ENCODE peak calls at places on chromosome 16, in ten cellular contexts. X is endodermal cell; F is AG10803; J is activated T-helper 1 cell treated with anti-CD3 and anti-CD28 coated beads, Interleukin-2, amount 50 U/mL, for 16 hours; Q is EH; T is activated CD8-positive, alpha-beta T cell treated with anti-CD3 and anti-CD28 coated beads, Interleukin-2, amount 10 ng/mL, durations not matched to agents 7 days and 5 days; B is NCI-H187 treated with DMSO at 0.1 percent for 48 hours; P is ACHN; U is NCI-H460; K is NCI-H748 treated with DMSO at 0.1 percent for 48 hours. I is an unnamed sample.

GRCh38 chr16:84207869-84208268 is 16.9 kb downstream of the ADAD2 start:
- DNase-seq in X (peak), F (no peak), J (no peak), Q (no peak), T (no peak), B (no peak), P (no peak), U (no peak), K (no peak), I (no peak)

GRCh38 chr16:19223235-19223847 is 55.3 kb downstream of the SYT17 start:
- DNase-seq in X (peak), F (no peak), J (no peak), Q (peak), T (peak), B (no peak), P (peak), U (peak), K (peak), I (peak)

GRCh38 chr16:12901597-12902436 is at the start of gene SHISA9:
- DNase-seq in X (peak), F (peak), J (no peak), Q (no peak), T (peak), B (no peak), P (peak), U (no peak), K (no peak), I (peak)

GRCh38 chr16:50153648-50154368 is 702 bp downstream of the TENT4B start:
- DNase-seq in X (peak), F (peak), J (peak), Q (peak), T (peak), B (no peak), P (peak), U (no peak), K (no peak), I (peak)

GRCh38 chr16:56233795-56234566 is 42.7 kb downstream of the GNAO1 start:
- DNase-seq in X (no peak), F (no peak), J (no peak), Q (no peak), T (no peak), B (no peak), P (no peak), U (no peak), K (no peak), I (no peak)

GRCh38 chr16:57993452-57993851 is 7.0 kb downstream of the ZNF319 start:
- DNase-seq in X (no peak), F (no peak), J (no peak), Q (no peak), T (no peak), B (no peak), P (no peak), U (no peak), K (no peak), I (peak)

GRCh38 chr16:81523387-81524115 is 78.9 kb downstream of the CMIP start:
- DNase-seq in X (no peak), F (peak), J (no peak), Q (peak), T (no peak), B (no peak), P (peak), U (no peak), K (no peak), I (peak)

GRCh38 chr16:57603110-57604024 is 25.1 kb upstream of the ADGRG1 start:
- DNase-seq in X (peak), F (no peak), J (no peak), Q (no peak), T (no peak), B (no peak), P (no peak), U (no peak), K (no peak), I (no peak)

GRCh38 chr16:2516391-2517240 is 2.9 kb downstream of the ATP6V0C start:
- DNase-seq in X (peak), F (no peak), J (no peak), Q (peak), T (no peak), B (no peak), P (peak), U (no peak), K (no peak), I (no peak)

GRCh38 chr16:3825103-3825502 is 55.4 kb downstream of the CREBBP start:
- DNase-seq in X (no peak), F (peak), J (no peak), Q (peak), T (no peak), B (no peak), P (no peak), U (no peak), K (no peak), I (peak)

GRCh38 chr16:2610781-2611498 is 71.4 kb upstream of the KCTD5 start:
- DNase-seq in X (no peak), F (no peak), J (no peak), Q (no peak), T (no peak), B (no peak), P (no peak), U (no peak), K (no peak), I (no peak)

GRCh38 chr16:89407282-89407924 is 83.0 kb downstream of the ANKRD11 start:
- DNase-seq in X (no peak), F (no peak), J (no peak), Q (no peak), T (peak), B (no peak), P (no peak), U (no peak), K (no peak), I (no peak)

GRCh38 chr16:28495098-28495793 is 803 bp downstream of the APOBR start:
- DNase-seq in X (no peak), F (no peak), J (no peak), Q (no peak), T (no peak), B (no peak), P (no peak), U (no peak), K (no peak), I (no peak)

GRCh38 chr16:24729967-24730815 is 740 bp downstream of the TNRC6A start:
- DNase-seq in X (peak), F (no peak), J (peak), Q (peak), T (peak), B (no peak), P (peak), U (no peak), K (peak), I (no peak)

GRCh38 chr16:71846443-71846842 is 667 bp downstream of the ATXN1L start:
- DNase-seq in X (peak), F (peak), J (no peak), Q (peak), T (peak), B (no peak), P (peak), U (no peak), K (no peak), I (peak)

GRCh38 chr16:50967827-50968612 is 183.1 kb downstream of the SALL1 start:
- DNase-seq in X (no peak), F (no peak), J (no peak), Q (no peak), T (no peak), B (no peak), P (no peak), U (no peak), K (no peak), I (no peak)

GRCh38 chr16:87451563-87452210 is 41.1 kb downstream of the ZCCHC14 start:
- DNase-seq in X (no peak), F (no peak), J (no peak), Q (no peak), T (no peak), B (no peak), P (no peak), U (no peak), K (no peak), I (no peak)

GRCh38 chr16:79595261-79595660 is 5.3 kb downstream of the MAF start:
- DNase-seq in X (no peak), F (peak), J (no peak), Q (no peak), T (no peak), B (no peak), P (no peak), U (no peak), K (no peak), I (peak)

GRCh38 chr16:11681977-11682654 is 13.9 kb downstream of the SNN start:
- DNase-seq in X (no peak), F (no peak), J (no peak), Q (no peak), T (no peak), B (no peak), P (no peak), U (no peak), K (no peak), I (no peak)

GRCh38 chr16:62638964-62639861 is 603.0 kb upstream of the CDH8 start:
- DNase-seq in X (no peak), F (no peak), J (no peak), Q (no peak), T (no peak), B (no peak), P (no peak), U (no peak), K (no peak), I (no peak)

GRCh38 chr16:7506363-7506762 is 173.7 kb downstream of the RBFOX1 start:
- DNase-seq in X (no peak), F (no peak), J (no peak), Q (no peak), T (no peak), B (no peak), P (no peak), U (no peak), K (no peak), I (no peak)

GRCh38 chr16:66619036-66619435 is 14.5 kb downstream of the CMTM3 start:
- DNase-seq in X (no peak), F (peak), J (no peak), Q (peak), T (no peak), B (no peak), P (no peak), U (no peak), K (no peak), I (peak)

GRCh38 chr16:57422026-57422944 is 17.7 kb downstream of the CCL17 start:
- DNase-seq in X (peak), F (peak), J (no peak), Q (peak), T (no peak), B (no peak), P (peak), U (peak), K (peak), I (peak)

GRCh38 chr16:47211218-47211617 is 67.5 kb upstream of the NETO2 start:
- DNase-seq in X (no peak), F (no peak), J (no peak), Q (no peak), T (no peak), B (no peak), P (no peak), U (no peak), K (no peak), I (no peak)

GRCh38 chr16:8885674-8886592 is 3.8 kb downstream of the LITAFD start:
- DNase-seq in X (peak), F (no peak), J (no peak), Q (peak), T (no peak), B (no peak), P (peak), U (no peak), K (no peak), I (peak)

GRCh38 chr16:55033225-55034156 is 102.8 kb downstream of the IRX5 start:
- DNase-seq in X (no peak), F (no peak), J (no peak), Q (no peak), T (no peak), B (no peak), P (no peak), U (no peak), K (no peak), I (no peak)

GRCh38 chr16:74726736-74727135 is 26.1 kb upstream of the MLKL start:
- DNase-seq in X (peak), F (no peak), J (no peak), Q (no peak), T (peak), B (no peak), P (peak), U (no peak), K (no peak), I (no peak)

GRCh38 chr16:29824589-29825144 is 4.4 kb downstream of the MVP start:
- DNase-seq in X (no peak), F (peak), J (no peak), Q (peak), T (no peak), B (no peak), P (peak), U (no peak), K (no peak), I (peak)

GRCh38 chr16:83813818-83814653 is 6.3 kb downstream of the HSBP1 start:
- DNase-seq in X (no peak), F (peak), J (no peak), Q (peak), T (no peak), B (no peak), P (peak), U (no peak), K (peak), I (peak)

GRCh38 chr16:2016407-2016922 is 3.1 kb upstream of the NPW start:
- DNase-seq in X (no peak), F (no peak), J (no peak), Q (no peak), T (no peak), B (no peak), P (no peak), U (no peak), K (no peak), I (no peak)

GRCh38 chr16:26838931-26839330 is 227.8 kb upstream of the C16orf82 start:
- DNase-seq in X (no peak), F (no peak), J (no peak), Q (no peak), T (no peak), B (no peak), P (no peak), U (no peak), K (no peak), I (no peak)

GRCh38 chr16:79599256-79599836 is 1.2 kb downstream of the MAF start:
- DNase-seq in X (peak), F (no peak), J (no peak), Q (no peak), T (no peak), B (no peak), P (no peak), U (no peak), K (no peak), I (peak)

GRCh38 chr16:1989209-1989825 is 453 bp upstream of the SYNGR3 start:
- DNase-seq in X (peak), F (no peak), J (no peak), Q (no peak), T (no peak), B (no peak), P (no peak), U (no peak), K (peak), I (no peak)

GRCh38 chr16:16021988-16022682 is 72.7 kb downstream of the ABCC1 start:
- DNase-seq in X (peak), F (peak), J (no peak), Q (peak), T (no peak), B (no peak), P (peak), U (peak), K (no peak), I (peak)

I was measured in mammary epithelial cell.